ENCODE peak calls at places on chromosomes 7 and 10, in four cellular contexts. K, Z, P and Q are unnamed samples.

GRCh38 chr10:63712717-63713115 is 191.5 kb downstream of the REEP3 start:
- DNase-seq in Z (peak; percentile 15), P (no peak), K (no peak), Q (no peak)

GRCh38 chr10:59281861-59282260 is 80.5 kb downstream of the FAM13C start:
- DNase-seq in Z (no peak), P (no peak), K (no peak), Q (no peak)

GRCh38 chr7:51007708-51008505 is 225.2 kb upstream of the GRB10 start:
- DNase-seq in K (no peak), P (no peak), Z (no peak), Q (no peak)

GRCh38 chr7:116801092-116801710 is 61.2 kb upstream of the CAPZA2 start:
- DNase-seq in P (no peak), Z (no peak), K (peak; percentile 85), Q (no peak)

GRCh38 chr10:26881600-26882331 is 21.0 kb upstream of the ABI1 start:
- DNase-seq in P (peak; percentile 49), K (peak; percentile 55), Z (peak; percentile 57), Q (no peak)

GRCh38 chr10:100709655-100710054 is 35.7 kb upstream of the PAX2 start:
- DNase-seq in Z (no peak), K (no peak), P (no peak), Q (no peak)

GRCh38 chr10:67171970-67172369 is 246.1 kb downstream of the LRRTM3 start:
- DNase-seq in P (no peak), K (no peak), Z (no peak), Q (no peak)

GRCh38 chr7:100603697-100604077 is 1.5 kb downstream of the PCOLCE start:
- DNase-seq in P (no peak), Z (no peak), K (no peak), Q (no peak)

GRCh38 chr7:37534893-37535610 is 86.4 kb upstream of the ELMO1 start:
- DNase-seq in Z (no peak), P (no peak), K (no peak), Q (no peak)

GRCh38 chr7:106542550-106543220 is 118.3 kb downstream of the CCDC71L start:
- DNase-seq in Z (peak; percentile 72), K (peak; percentile 70), P (peak; percentile 63), Q (peak; percentile 18)

GRCh38 chr7:27091936-27092752 is 3.7 kb downstream of the HOXA1 start:
- DNase-seq in Z (no peak), P (no peak), K (no peak), Q (no peak)

GRCh38 chr7:44448456-44448855 is 42.0 kb downstream of the NUDCD3 start:
- DNase-seq in P (no peak), Z (no peak), K (no peak), Q (no peak)

GRCh38 chr10:35639021-35639521 is 3.0 kb downstream of the FZD8 start:
- DNase-seq in Z (no peak), K (no peak), P (no peak), Q (no peak)

GRCh38 chr7:155579565-155579964 is 33.2 kb upstream of the CNPY1 start:
- DNase-seq in Z (no peak), P (no peak), K (no peak), Q (no peak)